ENCODE peak calls at places on chromosomes 2 and 18, in seven cellular contexts. One of them, this sample, is unnamed. For H3K4me1 and H3K9me3, the result is how much of the 10 kb centered on the place peaks cover.

GRCh38 chr2:73266061-73266891 is 18.0 kb downstream of the FBXO41 start:
- DNase-seq in HCT116: no peak
- DNase-seq in H9: no peak
- DNase-seq in NT2/D1: no peak
- DNase-seq in mesenchymal stem cell: no peak
- DNase-seq in GM12878: no peak
- DNase-seq in IMR-90: peak
- DNase-seq in this sample: no peak

GRCh38 chr2:230600881-230601280 is 111.8 kb upstream of the CAB39 start:
- DNase-seq in HCT116: no peak
- DNase-seq in H9: no peak
- DNase-seq in NT2/D1: no peak
- DNase-seq in mesenchymal stem cell: no peak
- DNase-seq in GM12878: no peak
- DNase-seq in IMR-90: no peak
- DNase-seq in this sample: no peak

GRCh38 chr18:477565-477964 is 22.9 kb downstream of the COLEC12 start:
- DNase-seq in HCT116: peak
- DNase-seq in H9: peak
- DNase-seq in NT2/D1: no peak
- DNase-seq in mesenchymal stem cell: no peak
- DNase-seq in GM12878: no peak
- DNase-seq in IMR-90: no peak
- DNase-seq in this sample: no peak

GRCh38 chr2:26471278-26471677 is 6.6 kb downstream of the OTOF start:
- DNase-seq in HCT116: no peak
- DNase-seq in H9: no peak
- DNase-seq in NT2/D1: no peak
- DNase-seq in mesenchymal stem cell: no peak
- DNase-seq in GM12878: no peak
- DNase-seq in IMR-90: no peak
- DNase-seq in this sample: no peak

GRCh38 chr2:1744151-1744445 is 217 bp downstream of the PXDN start:
- DNase-seq in HCT116: no peak
- DNase-seq in H9: peak
- DNase-seq in NT2/D1: no peak
- DNase-seq in mesenchymal stem cell: no peak
- DNase-seq in GM12878: no peak
- DNase-seq in IMR-90: no peak
- DNase-seq in this sample: peak

GRCh38 chr2:62321890-62322289 is 126.0 kb downstream of the B3GNT2 start:
- DNase-seq in HCT116: no peak
- DNase-seq in H9: no peak
- DNase-seq in NT2/D1: no peak
- DNase-seq in mesenchymal stem cell: no peak
- DNase-seq in GM12878: no peak
- DNase-seq in IMR-90: no peak
- DNase-seq in this sample: no peak

GRCh38 chr2:43175187-43175490 is 51.3 kb downstream of the ZFP36L2 start:
- DNase-seq in HCT116: no peak
- DNase-seq in H9: peak
- DNase-seq in NT2/D1: no peak
- DNase-seq in mesenchymal stem cell: peak
- DNase-seq in GM12878: no peak
- DNase-seq in IMR-90: peak
- DNase-seq in this sample: no peak

GRCh38 chr2:62501794-62502500 is 4.0 kb downstream of the TMEM17 start:
- DNase-seq in HCT116: no peak
- DNase-seq in H9: no peak
- DNase-seq in NT2/D1: no peak
- DNase-seq in mesenchymal stem cell: peak
- DNase-seq in GM12878: no peak
- DNase-seq in IMR-90: peak
- DNase-seq in this sample: no peak

GRCh38 chr2:234955091-234955511 is 3.3 kb downstream of the SH3BP4 start:
- DNase-seq in HCT116: no peak
- DNase-seq in H9: no peak
- DNase-seq in NT2/D1: no peak
- DNase-seq in mesenchymal stem cell: no peak
- DNase-seq in GM12878: no peak
- DNase-seq in IMR-90: no peak
- DNase-seq in this sample: no peak

GRCh38 chr2:72859831-72860262 is 27.4 kb upstream of the SPR start:
- DNase-seq in HCT116: peak
- DNase-seq in H9: peak
- DNase-seq in NT2/D1: peak
- DNase-seq in mesenchymal stem cell: peak
- DNase-seq in GM12878: no peak
- DNase-seq in IMR-90: peak
- DNase-seq in this sample: no peak

GRCh38 chr18:5966514-5966913 is 71.2 kb upstream of the TMEM200C start:
- DNase-seq in HCT116: no peak
- DNase-seq in H9: no peak
- DNase-seq in NT2/D1: no peak
- DNase-seq in mesenchymal stem cell: no peak
- DNase-seq in GM12878: no peak
- DNase-seq in IMR-90: peak
- DNase-seq in this sample: no peak

GRCh38 chr2:201129044-201129505 is 13.1 kb downstream of the CFLAR start:
- DNase-seq in HCT116: no peak
- DNase-seq in H9: no peak
- DNase-seq in NT2/D1: no peak
- DNase-seq in mesenchymal stem cell: peak
- DNase-seq in GM12878: no peak
- DNase-seq in IMR-90: peak
- DNase-seq in this sample: no peak

GRCh38 chr2:178251126-178251525 is 56.8 kb downstream of the OSBPL6 start:
- DNase-seq in HCT116: no peak
- DNase-seq in H9: no peak
- DNase-seq in NT2/D1: no peak
- DNase-seq in mesenchymal stem cell: no peak
- DNase-seq in GM12878: no peak
- DNase-seq in IMR-90: no peak
- DNase-seq in this sample: no peak
- H3K9ac ChIP-seq in HCT116: no peak
- H3K9ac ChIP-seq in H9: no peak
- H3K9ac ChIP-seq in NT2/D1: no peak
- H3K9ac ChIP-seq in mesenchymal stem cell: no peak
- H3K9ac ChIP-seq in GM12878: no peak
- H3K9ac ChIP-seq in IMR-90: no peak
- H3K9ac ChIP-seq in this sample: no peak

DNA sequence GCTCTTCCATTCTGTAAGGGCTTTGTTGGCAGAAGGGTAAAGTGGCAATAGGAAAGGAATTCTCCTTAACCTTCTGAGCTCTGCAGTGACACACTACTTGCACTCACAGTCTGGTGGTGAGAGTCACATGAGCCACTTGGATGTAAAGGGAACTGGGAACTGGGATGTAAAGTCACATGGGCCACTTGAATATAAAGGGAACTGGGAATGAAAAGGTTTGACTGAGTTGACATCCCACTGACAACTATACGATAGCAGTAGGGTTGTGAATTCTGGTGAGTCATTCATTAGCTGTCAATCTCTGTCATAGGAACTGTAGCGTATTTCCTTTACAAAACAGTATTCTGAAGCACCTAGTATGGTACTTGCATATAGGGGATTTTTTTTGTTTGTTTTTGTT is 5.5 kb downstream of the RPE start:
- DNase-seq in HCT116: no peak
- DNase-seq in H9: no peak
- DNase-seq in NT2/D1: no peak
- DNase-seq in mesenchymal stem cell: peak
- DNase-seq in GM12878: no peak
- DNase-seq in IMR-90: peak
- DNase-seq in this sample: no peak
- H3K4me1 ChIP-seq in HCT116: under half
- H3K4me1 ChIP-seq in H9: under half
- H3K4me1 ChIP-seq in NT2/D1: under half
- H3K4me1 ChIP-seq in mesenchymal stem cell: under half
- H3K4me1 ChIP-seq in GM12878: under half
- H3K4me1 ChIP-seq in IMR-90: under half
- H3K4me1 ChIP-seq in this sample: under half

GRCh38 chr2:52931660-52932059 is 835.9 kb upstream of the CHAC2 start:
- DNase-seq in HCT116: no peak
- DNase-seq in H9: no peak
- DNase-seq in NT2/D1: no peak
- DNase-seq in mesenchymal stem cell: no peak
- DNase-seq in GM12878: no peak
- DNase-seq in IMR-90: no peak
- DNase-seq in this sample: no peak
- H3K9me3 ChIP-seq in HCT116: under half
- H3K9me3 ChIP-seq in H9: under half
- H3K9me3 ChIP-seq in NT2/D1: under half
- H3K9me3 ChIP-seq in mesenchymal stem cell: under half
- H3K9me3 ChIP-seq in GM12878: under half
- H3K9me3 ChIP-seq in IMR-90: under half
- H3K9me3 ChIP-seq in this sample: under half

GRCh38 chr2:32777714-32778113 is 149.9 kb downstream of the TTC27 start:
- DNase-seq in HCT116: no peak
- DNase-seq in H9: no peak
- DNase-seq in NT2/D1: no peak
- DNase-seq in mesenchymal stem cell: no peak
- DNase-seq in GM12878: no peak
- DNase-seq in IMR-90: no peak
- DNase-seq in this sample: no peak

GRCh38 chr2:32772623-32773221 is 144.9 kb downstream of the TTC27 start:
- DNase-seq in HCT116: peak
- DNase-seq in H9: peak
- DNase-seq in NT2/D1: peak
- DNase-seq in mesenchymal stem cell: peak
- DNase-seq in GM12878: no peak
- DNase-seq in IMR-90: peak
- DNase-seq in this sample: no peak

GRCh38 chr2:32770360-32770759 is 142.5 kb downstream of the TTC27 start:
- DNase-seq in HCT116: no peak
- DNase-seq in H9: no peak
- DNase-seq in NT2/D1: no peak
- DNase-seq in mesenchymal stem cell: no peak
- DNase-seq in GM12878: no peak
- DNase-seq in IMR-90: no peak
- DNase-seq in this sample: no peak

GRCh38 chr2:32775954-32776353 is 148.1 kb downstream of the TTC27 start:
- DNase-seq in HCT116: no peak
- DNase-seq in H9: no peak
- DNase-seq in NT2/D1: no peak
- DNase-seq in mesenchymal stem cell: no peak
- DNase-seq in GM12878: no peak
- DNase-seq in IMR-90: no peak
- DNase-seq in this sample: no peak

GRCh38 chr2:32773409-32773808 is 145.6 kb downstream of the TTC27 start:
- DNase-seq in HCT116: no peak
- DNase-seq in H9: no peak
- DNase-seq in NT2/D1: no peak
- DNase-seq in mesenchymal stem cell: no peak
- DNase-seq in GM12878: no peak
- DNase-seq in IMR-90: no peak
- DNase-seq in this sample: no peak
- H3K9ac ChIP-seq in HCT116: no peak
- H3K9ac ChIP-seq in H9: no peak
- H3K9ac ChIP-seq in NT2/D1: no peak
- H3K9ac ChIP-seq in mesenchymal stem cell: no peak
- H3K9ac ChIP-seq in GM12878: no peak
- H3K9ac ChIP-seq in IMR-90: no peak
- H3K9ac ChIP-seq in this sample: no peak

DNA sequence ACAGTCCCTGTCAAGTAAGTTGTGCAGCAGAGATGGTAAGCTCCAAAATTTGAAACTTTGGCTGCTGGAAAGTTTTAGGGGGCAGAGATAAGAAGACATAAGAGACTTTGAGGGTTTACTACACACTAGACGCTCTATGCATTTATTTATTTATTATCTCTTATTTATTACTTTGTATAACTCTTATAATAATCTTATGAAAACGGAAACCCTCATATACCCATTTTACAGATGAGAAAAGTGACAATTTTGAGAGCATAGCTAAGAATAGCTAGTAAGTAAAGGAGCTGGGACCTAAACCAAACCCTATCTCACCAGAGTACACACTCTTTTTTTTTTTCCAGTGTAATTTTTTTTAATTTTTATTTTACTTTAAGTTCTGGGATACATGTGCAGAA is 112.8 kb upstream of the PKDCC start:
- DNase-seq in HCT116: no peak
- DNase-seq in H9: no peak
- DNase-seq in NT2/D1: no peak
- DNase-seq in mesenchymal stem cell: no peak
- DNase-seq in GM12878: no peak
- DNase-seq in IMR-90: no peak
- DNase-seq in this sample: no peak
- H3K4me1 ChIP-seq in HCT116: under half
- H3K4me1 ChIP-seq in H9: under half
- H3K4me1 ChIP-seq in NT2/D1: under half
- H3K4me1 ChIP-seq in mesenchymal stem cell: under half
- H3K4me1 ChIP-seq in GM12878: under half
- H3K4me1 ChIP-seq in IMR-90: under half
- H3K4me1 ChIP-seq in this sample: under half

DNA sequence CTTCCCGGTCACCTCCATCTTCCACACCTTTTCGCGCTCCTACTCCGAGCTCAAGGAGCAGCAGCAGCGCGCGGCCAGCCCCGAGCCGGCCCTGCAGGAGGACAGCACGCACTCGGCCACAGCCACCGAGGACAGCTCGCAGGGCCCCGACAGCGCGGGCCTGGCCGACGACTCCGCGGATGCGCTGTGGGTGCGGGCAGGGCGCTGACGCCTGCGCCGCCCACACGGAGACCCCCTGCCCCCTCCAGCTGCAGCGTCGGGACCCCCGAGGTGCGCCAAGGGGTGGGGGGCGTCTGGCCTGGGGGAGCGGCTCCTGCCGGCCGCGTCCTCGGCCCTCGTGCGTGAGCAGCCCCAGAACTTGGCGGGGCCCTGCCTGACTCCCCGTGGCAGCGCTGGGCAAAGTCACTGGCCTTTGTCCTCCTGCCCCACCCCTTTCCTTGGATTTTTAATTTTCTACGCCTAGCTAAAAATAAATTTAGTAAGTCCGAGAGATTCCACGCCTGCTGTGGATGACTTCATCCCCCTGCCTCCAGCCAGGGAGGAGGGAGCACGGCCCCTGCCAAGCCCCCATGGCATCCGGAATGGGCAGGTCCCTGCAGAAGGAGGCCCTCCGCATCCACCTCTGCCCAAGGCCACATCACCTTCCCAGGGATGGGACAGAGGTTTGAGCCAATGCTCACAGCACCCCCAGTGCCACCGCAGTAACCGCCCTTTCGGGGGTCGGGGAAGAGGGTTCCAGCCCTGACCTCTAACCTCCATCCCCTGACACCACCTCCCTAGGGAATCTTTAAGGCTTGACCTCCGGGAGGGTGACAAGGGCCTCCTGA is 51.6 kb downstream of the SLC66A2 start:
- DNase-seq in HCT116: no peak
- DNase-seq in H9: peak
- DNase-seq in NT2/D1: no peak
- DNase-seq in mesenchymal stem cell: no peak
- DNase-seq in GM12878: no peak
- DNase-seq in IMR-90: no peak
- DNase-seq in this sample: peak
- H3K9me3 ChIP-seq in HCT116: under half
- H3K9me3 ChIP-seq in H9: under half
- H3K9me3 ChIP-seq in NT2/D1: under half
- H3K9me3 ChIP-seq in mesenchymal stem cell: under half
- H3K9me3 ChIP-seq in GM12878: under half
- H3K9me3 ChIP-seq in IMR-90: under half
- H3K9me3 ChIP-seq in this sample: under half

This sample was measured in kidney.